ENCODE peak calls at places on chromosome 1, in ten cellular contexts. R is CD8-positive, alpha-beta T cell; H is right cardiac atrium; Z is neuronal stem cell; U is AG10803; K is epithelial cell of esophagus; A is ascending aorta; C is cardiac fibroblast; M is pancreas; S is Panc1. T is an unnamed sample.

GRCh38 chr1:41319803-41320711 is 41.2 kb upstream of the FOXO6 start:
- DNase-seq in Z (no peak), H (peak; percentile 82), S (no peak), K (no peak), U (no peak), R (no peak), C (no peak), A (peak; percentile 43), M (peak; percentile 56), T (no peak)

GRCh38 chr1:220690140-220691038 is at the start of gene C1orf115:
- DNase-seq in A (peak; percentile 37), U (peak; percentile 16), M (peak; percentile 86), R (peak; percentile 64), Z (peak; percentile 87), S (peak; percentile 17), C (peak; percentile 56), K (peak; percentile 76), H (peak; percentile 91), T (peak; percentile 12)

GRCh38 chr1:12345350-12346217 is 115.8 kb downstream of the VPS13D start:
- DNase-seq in C (no peak), R (peak; percentile 8), S (no peak), H (no peak), Z (no peak), U (no peak), A (no peak), M (no peak), K (no peak), T (no peak)

GRCh38 chr1:112099979-112100378 is 110.5 kb upstream of the KCND3 start:
- DNase-seq in U (no peak), S (no peak), Z (no peak), K (no peak), R (no peak), C (no peak), A (no peak), H (no peak), M (no peak), T (no peak)

GRCh38 chr1:78088015-78088414 is 42.2 kb downstream of the GIPC2 start:
- DNase-seq in C (no peak), S (no peak), Z (no peak), A (no peak), H (no peak), K (no peak), U (no peak), M (no peak), R (no peak), T (no peak)

GRCh38 chr1:235291599-235291998 is 36.4 kb downstream of the ARID4B start:
- DNase-seq in U (no peak), C (no peak), K (no peak), Z (no peak), R (no peak), H (no peak), A (no peak), S (no peak), M (no peak), T (no peak)

GRCh38 chr1:188822248-188822647 is 1655.4 kb downstream of the BRINP3 start:
- DNase-seq in U (no peak), M (no peak), S (no peak), Z (no peak), A (no peak), K (no peak), H (no peak), C (no peak), R (no peak), T (no peak)

GRCh38 chr1:21338568-21339401 is 48.5 kb upstream of the ECE1 start:
- DNase-seq in H (peak; percentile 94), U (no peak), R (no peak), M (peak; percentile 93), Z (no peak), A (no peak), S (no peak), K (no peak), C (peak; percentile 48), T (no peak)

GRCh38 chr1:48674641-48675040 is 102.0 kb downstream of the BEND5 start:
- DNase-seq in C (peak; percentile 41), Z (no peak), A (no peak), R (no peak), S (no peak), H (no peak), U (peak; percentile 38), K (peak; percentile 85), M (no peak), T (no peak)

GRCh38 chr1:2199042-2199810 is 4.7 kb upstream of the FAAP20 start:
- DNase-seq in K (peak; percentile 87), C (peak; percentile 91), H (peak; percentile 97), M (peak; percentile 84), A (peak; percentile 83), R (peak; percentile 72), Z (peak; percentile 62), U (peak; percentile 89), S (no peak), T (peak; percentile 86)

GRCh38 chr1:23216771-23217420 is 406 bp downstream of the HTR1D start:
- DNase-seq in H (peak; percentile 47), M (peak; percentile 36), C (no peak), Z (peak; percentile 58), A (no peak), U (no peak), S (no peak), R (peak; percentile 42), K (no peak), T (no peak)

GRCh38 chr1:153540394-153541361 is at the start of gene S100A5:
- DNase-seq in C (peak; percentile 58), A (no peak), U (peak; percentile 64), H (no peak), M (no peak), S (no peak), Z (no peak), R (peak; percentile 59), K (peak; percentile 77), T (no peak)

GRCh38 chr1:236066828-236067386 is 2.0 kb upstream of the NID1 start:
- DNase-seq in U (no peak), C (peak; percentile 29), Z (no peak), S (no peak), R (peak; percentile 48), K (no peak), M (no peak), A (peak; percentile 15), H (peak; percentile 80), T (no peak)

GRCh38 chr1:61223140-61223539 is 140.8 kb downstream of the NFIA start:
- DNase-seq in R (no peak), A (no peak), S (no peak), Z (no peak), C (no peak), M (no peak), K (no peak), U (no peak), H (no peak), T (no peak)

GRCh38 chr1:25037174-25038074 is 107.3 kb upstream of the RUNX3 start:
- DNase-seq in Z (no peak), H (no peak), M (peak; percentile 17), K (peak; percentile 46), C (peak; percentile 42), A (no peak), U (peak; percentile 29), R (peak; percentile 71), S (peak; percentile 13), T (no peak)

GRCh38 chr1:22398656-22399420 is 52.8 kb upstream of the ZBTB40 start:
- DNase-seq in H (no peak), Z (no peak), M (no peak), C (no peak), S (no peak), A (no peak), R (peak; percentile 9), U (peak; percentile 7), K (no peak), T (no peak)

GRCh38 chr1:84939151-84939550 is 46.1 kb upstream of the LPAR3 start:
- DNase-seq in M (no peak), R (no peak), A (no peak), Z (no peak), K (no peak), C (peak; percentile 52), S (no peak), H (no peak), U (peak; percentile 48), T (no peak)

DNA sequence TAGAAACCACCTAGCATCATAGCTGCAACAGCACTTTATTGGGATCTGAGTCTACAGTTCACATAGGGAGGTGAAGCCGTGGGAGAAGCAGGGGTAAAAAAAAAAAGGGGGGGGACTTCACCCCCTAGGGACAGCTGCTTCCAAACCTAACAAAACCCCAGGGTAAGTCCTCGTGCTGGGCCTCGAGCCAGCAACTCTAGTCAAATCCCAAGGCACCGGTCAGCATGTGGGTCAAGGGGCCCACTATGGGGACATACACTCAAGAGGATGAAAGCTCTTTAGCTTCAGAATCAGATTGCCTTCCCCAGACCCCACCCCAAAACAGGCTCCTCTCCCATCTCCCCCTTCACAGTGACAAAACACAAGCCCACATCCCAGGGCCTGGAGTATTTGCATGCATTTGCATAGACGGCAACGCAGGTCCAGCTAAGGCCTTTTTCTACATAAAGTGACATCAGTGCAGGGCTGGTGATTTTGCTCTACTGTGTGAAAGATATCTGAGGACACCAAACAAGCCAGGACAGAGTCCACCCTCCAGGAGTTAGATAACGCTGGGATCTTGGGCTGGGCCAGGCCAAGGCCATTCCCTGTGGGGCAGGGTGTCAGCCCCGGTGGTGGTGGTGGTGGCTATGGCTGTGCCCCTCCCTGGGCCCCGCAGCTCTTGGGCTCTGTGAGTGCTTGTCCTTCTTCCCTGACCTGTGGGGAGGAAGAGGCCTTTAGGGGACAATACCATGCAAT is 8.1 kb upstream of the PMVK start:
- DNase-seq in R (no peak), A (no peak), H (no peak), Z (no peak), S (no peak), M (no peak), K (no peak), U (no peak), C (no peak), T (no peak)
- H3K4me3 ChIP-seq in R (no peak overlapping the region), A (no peak overlapping the region), H (no peak overlapping the region), Z (no peak overlapping the region), S (no peak overlapping the region), M (no peak overlapping the region), K (no peak overlapping the region), U (no peak overlapping the region), C (no peak overlapping the region), T (no peak overlapping the region)

GRCh38 chr1:226121049-226121586 is 58.6 kb downstream of the H3-3A start:
- DNase-seq in M (no peak), H (peak; percentile 54), A (no peak), C (no peak), S (no peak), U (no peak), R (no peak), K (no peak), Z (no peak), T (no peak)
- H3K4me3 ChIP-seq in M (peak overlapping the region; percentile 77), H (peak overlapping the region; percentile 75), A (peak overlapping the region; percentile 84), C (peak overlapping the region; percentile 37), S (peak overlapping the region; percentile 50), U (peak overlapping the region; percentile 17), R (peak overlapping the region; percentile 61), K (peak overlapping the region; percentile 18), Z (peak overlapping the region; percentile 72), T (peak overlapping the region; percentile 93)

GRCh38 chr1:117613969-117614865 is 8.4 kb downstream of the TENT5C start:
- DNase-seq in K (no peak), M (no peak), H (no peak), C (no peak), A (no peak), U (no peak), S (no peak), R (no peak), Z (no peak), T (no peak)
- H3K4me3 ChIP-seq in K (no peak overlapping the region), M (peak overlapping the region; percentile 5), H (no peak overlapping the region), C (no peak overlapping the region), A (no peak overlapping the region), U (no peak overlapping the region), S (no peak overlapping the region), R (no peak overlapping the region), Z (no peak overlapping the region), T (peak overlapping the region; percentile 41)

DNA sequence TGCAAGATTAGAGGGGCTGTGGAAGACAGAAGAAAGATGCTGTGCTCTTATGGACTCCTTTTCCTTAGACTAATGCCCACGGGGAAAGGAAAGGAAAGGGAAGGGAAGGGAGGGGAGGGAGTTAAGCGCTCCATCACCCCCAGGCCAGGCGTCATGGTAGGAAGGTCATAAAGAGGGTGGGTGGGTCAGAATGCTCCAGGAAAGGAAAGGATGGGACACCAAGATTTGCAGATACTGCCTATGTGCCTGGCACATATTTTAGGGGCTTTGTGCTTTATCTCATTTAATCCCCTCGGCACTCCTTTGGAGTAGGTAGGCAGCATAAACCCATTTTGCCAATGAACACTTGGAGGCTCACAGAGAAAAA is 41.4 kb downstream of the MAB21L3 start:
- DNase-seq in M (no peak), S (no peak), C (no peak), H (no peak), Z (no peak), U (no peak), K (no peak), R (no peak), A (no peak), T (no peak)
- H3K4me3 ChIP-seq in M (peak overlapping the region; percentile 41), S (peak overlapping the region; percentile 27), C (peak overlapping the region; percentile 50), H (peak overlapping the region; percentile 35), Z (no peak overlapping the region), U (peak overlapping the region; percentile 58), K (no peak overlapping the region), R (peak overlapping the region; percentile 50), A (no peak overlapping the region), T (peak overlapping the region; percentile 77)

T was measured in thoracic aorta.